ENCODE peak calls at places on chromosomes 12 and 14, in five cellular contexts. P is astrocyte of the cerebellum; O is cardiac fibroblast; C is aorta; Q is naive thymus-derived CD4-positive, alpha-beta T cell. H is an unnamed sample.

GRCh38 chr14:68692916-68693771 is 99.7 kb downstream of the ZFP36L1 start:
- DNase-seq in C (peak), O (peak), Q (no peak), P (no peak), H (peak)

GRCh38 chr14:54446201-54446693 is 5.1 kb upstream of the CNIH1 start:
- DNase-seq in Q (no peak), C (no peak), P (no peak), O (peak), H (no peak)

GRCh38 chr12:6367065-6367968 is 8.0 kb downstream of the SCNN1A start:
- DNase-seq in P (peak), O (peak), Q (peak), C (peak), H (no peak)

GRCh38 chr14:55599250-55599879 is 19.4 kb downstream of the KTN1 start:
- DNase-seq in Q (no peak), C (peak), P (no peak), O (peak), H (no peak)

GRCh38 chr14:94292872-94293577 is at the start of gene SERPINA10:
- DNase-seq in O (no peak), Q (no peak), C (no peak), P (no peak), H (no peak)

GRCh38 chr12:9405861-9406563 is 197.8 kb upstream of the PZP start:
- DNase-seq in O (no peak), Q (no peak), P (no peak), C (no peak), H (no peak)

GRCh38 chr12:100267603-100268281 is 765 bp downstream of the SCYL2 start:
- DNase-seq in C (no peak), P (no peak), Q (peak), O (peak), H (no peak)

GRCh38 chr14:24072436-24072835 is 1.1 kb downstream of the CPNE6 start:
- DNase-seq in O (no peak), C (peak), P (no peak), Q (no peak), H (no peak)

GRCh38 chr12:126051611-126052107 is 986.4 kb downstream of the AACS start:
- DNase-seq in Q (no peak), P (peak), C (no peak), O (peak), H (no peak)

GRCh38 chr12:16857456-16857923 is 251.5 kb upstream of the LMO3 start:
- DNase-seq in C (no peak), Q (no peak), P (no peak), O (no peak), H (no peak)

GRCh38 chr12:45183263-45183662 is 32.6 kb upstream of the ANO6 start:
- DNase-seq in C (no peak), Q (peak), O (peak), P (no peak), H (no peak)

GRCh38 chr12:103858953-103859601 is 18.0 kb upstream of the NT5DC3 start:
- DNase-seq in C (peak), O (peak), Q (no peak), P (peak), H (peak)

GRCh38 chr12:39047539-39048078 is 142.2 kb upstream of the CPNE8 start:
- DNase-seq in Q (no peak), P (no peak), C (no peak), O (no peak), H (no peak)

GRCh38 chr14:29518335-29518734 is 409.3 kb downstream of the PRKD1 start:
- DNase-seq in Q (no peak), P (no peak), C (no peak), O (peak), H (no peak)

GRCh38 chr12:2336409-2336829 is 283.6 kb downstream of the CACNA1C start:
- DNase-seq in O (peak), C (peak), Q (no peak), P (peak), H (peak)

GRCh38 chr14:75063491-75064204 is at the start of gene ACYP1:
- DNase-seq in Q (peak), O (peak), P (peak), C (peak), H (peak)

GRCh38 chr12:58640314-58640713 is 280.0 kb downstream of the LRIG3 start:
- DNase-seq in O (no peak), C (no peak), Q (no peak), P (no peak), H (no peak)

GRCh38 chr12:65248656-65249633 is 29.5 kb upstream of the MSRB3 start:
- DNase-seq in P (no peak), Q (no peak), O (peak), C (no peak), H (no peak)

GRCh38 chr12:33813536-33813935 is 208.8 kb upstream of the ALG10 start:
- DNase-seq in O (no peak), P (no peak), Q (no peak), C (no peak), H (no peak)

GRCh38 chr14:22390824-22391461 is 198.1 kb downstream of the DAD1 start:
- DNase-seq in C (no peak), P (no peak), O (no peak), Q (no peak), H (no peak)

GRCh38 chr14:100944052-100944451 is 40.5 kb upstream of the RTL1 start:
- DNase-seq in O (no peak), Q (no peak), P (no peak), C (no peak), H (no peak)

GRCh38 chr12:4813741-4814140 is 93.5 kb downstream of the GALNT8 start:
- DNase-seq in P (no peak), Q (no peak), C (no peak), O (no peak), H (no peak)

GRCh38 chr12:10722502-10722904 is 620 bp downstream of the YBX3 start:
- DNase-seq in P (no peak), Q (peak), C (peak), O (peak), H (peak)

GRCh38 chr14:74509587-74510210 is 16.1 kb downstream of the ISCA2 start:
- DNase-seq in P (no peak), O (no peak), C (peak), Q (no peak), H (no peak)

GRCh38 chr12:19190292-19191031 is 60.9 kb downstream of the PLEKHA5 start:
- DNase-seq in Q (no peak), C (no peak), P (no peak), O (peak), H (no peak)
- H3K4me3 ChIP-seq in Q (no peak), C (no peak), P (no peak), O (no peak), H (no peak)

GRCh38 chr14:81125536-81125935 is 95.2 kb downstream of the GTF2A1 start:
- DNase-seq in C (no peak), O (no peak), P (no peak), Q (no peak), H (no peak)
- H3K4me3 ChIP-seq in C (no peak), O (no peak), P (no peak), Q (no peak), H (no peak)

GRCh38 chr12:106110626-106111300 is 28.0 kb downstream of the NUAK1 start:
- DNase-seq in O (no peak), Q (no peak), C (no peak), P (no peak), H (no peak)
- H3K4me3 ChIP-seq in O (no peak), Q (no peak), C (no peak), P (no peak), H (no peak)

GRCh38 chr14:93112891-93113677 is 2.6 kb downstream of the ITPK1 start:
- DNase-seq in P (peak), O (peak), Q (peak), C (peak), H (peak)
- H3K4me3 ChIP-seq in P (peak), O (peak), Q (peak), C (no peak), H (peak)